ENCODE peak calls at places on chromosomes 13 and 19, in four cellular contexts. D is AG04450; L is activated CD8-positive, alpha-beta T cell treated with anti-CD3 and anti-CD28 coated beads for 36 hours; Y is MCF 10A. R is an unnamed sample.

GRCh38 chr13:98222816-98223215 is 45.7 kb upstream of the RNF113B start:
- DNase-seq in D (no peak), L (no peak), Y (no peak), R (no peak)

GRCh38 chr13:98384739-98385138 is 192.2 kb downstream of the STK24 start:
- DNase-seq in D (no peak), L (no peak), Y (peak), R (peak)

GRCh38 chr19:12639901-12640613 is 26.5 kb downstream of the MAN2B1 start:
- DNase-seq in D (peak), L (peak), Y (no peak), R (peak)

GRCh38 chr13:26584713-26585112 is 27.2 kb downstream of the WASF3 start:
- DNase-seq in D (no peak), L (no peak), Y (peak), R (peak)

GRCh38 chr19:36665832-36666231 is 805 bp downstream of the ZNF461 start:
- DNase-seq in D (no peak), L (no peak), Y (no peak), R (no peak)

GRCh38 chr13:30968734-30969335 is 36.4 kb downstream of the TEX26 start:
- DNase-seq in D (no peak), L (no peak), Y (no peak), R (no peak)

GRCh38 chr19:18807861-18808331 is 16.8 kb upstream of the COMP start:
- DNase-seq in D (no peak), L (no peak), Y (no peak), R (peak)

GRCh38 chr19:48530770-48531169 is 19.1 kb upstream of the LMTK3 start:
- DNase-seq in D (no peak), L (no peak), Y (no peak), R (no peak)

GRCh38 chr19:57241181-57241580 is 749 bp downstream of the ZNF805 start:
- DNase-seq in D (no peak), L (peak), Y (peak), R (no peak)

GRCh38 chr13:43567608-43568007 is 219.2 kb downstream of the ENOX1 start:
- DNase-seq in D (no peak), L (no peak), Y (peak), R (peak)

GRCh38 chr19:45467456-45468158 is at the start of gene FOSB:
- DNase-seq in D (peak), L (peak), Y (peak), R (peak)

GRCh38 chr19:45653634-45654033 is 14.4 kb upstream of the GIPR start:
- DNase-seq in D (no peak), L (no peak), Y (no peak), R (no peak)

GRCh38 chr19:4035582-4035981 is 28.0 kb downstream of the PIAS4 start:
- DNase-seq in D (no peak), L (no peak), Y (no peak), R (no peak)

GRCh38 chr19:55113570-55114039 is 3.8 kb downstream of the PPP1R12C start:
- DNase-seq in D (peak), L (no peak), Y (no peak), R (peak)

GRCh38 chr19:58227964-58228583 is 640 bp upstream of the ZNF544 start:
- DNase-seq in D (no peak), L (no peak), Y (no peak), R (no peak)

GRCh38 chr13:113880651-113881611 is 17.1 kb upstream of the GAS6 start:
- DNase-seq in D (no peak), L (peak), Y (no peak), R (no peak)

GRCh38 chr13:89239361-89240127 is 1568.4 kb downstream of the SLITRK5 start:
- DNase-seq in D (no peak), L (no peak), Y (peak), R (no peak)

GRCh38 chr13:100646030-100646673 is 28.4 kb downstream of the TMTC4 start:
- DNase-seq in D (no peak), L (peak), Y (peak), R (no peak)

GRCh38 chr19:4914736-4915501 is 5.6 kb downstream of the UHRF1 start:
- DNase-seq in D (peak), L (peak), Y (peak), R (peak)

GRCh38 chr19:3374369-3375112 is 8.2 kb downstream of the NFIC start:
- DNase-seq in D (no peak), L (no peak), Y (no peak), R (no peak)

GRCh38 chr19:4098493-4098892 is 25.4 kb downstream of the MAP2K2 start:
- DNase-seq in D (no peak), L (no peak), Y (no peak), R (no peak)

GRCh38 chr13:32587774-32588165 is 1.5 kb downstream of the PDS5B start:
- DNase-seq in D (no peak), L (no peak), Y (peak), R (no peak)

GRCh38 chr13:41179593-41180250 is 14.6 kb downstream of the KBTBD7 start:
- DNase-seq in D (no peak), L (peak), Y (peak), R (peak)

GRCh38 chr19:47097396-47098217 is 16.0 kb downstream of the ZC3H4 start:
- DNase-seq in D (no peak), L (no peak), Y (no peak), R (no peak)

GRCh38 chr13:47220453-47221150 is 323.7 kb upstream of the HTR2A start:
- DNase-seq in D (no peak), L (no peak), Y (no peak), R (no peak)

GRCh38 chr13:50580684-50581305 is 262.7 kb downstream of the DLEU7 start:
- DNase-seq in D (peak), L (no peak), Y (no peak), R (peak)
- TF ChIP-seq CTCF in D (peak), L (no peak), Y (no peak), R (peak)

GRCh38 chr19:23440791-23441190 is 45.5 kb upstream of the ZNF91 start:
- DNase-seq in D (no peak), L (peak), Y (no peak), R (no peak)
- TF ChIP-seq CTCF in D (peak), L (peak), Y (peak), R (peak)

GRCh38 chr19:35330475-35330874 is 1.5 kb downstream of the CD22 start:
- DNase-seq in D (no peak), L (no peak), Y (no peak), R (no peak)

GRCh38 chr19:35329323-35329722 is 336 bp downstream of the CD22 start:
- DNase-seq in D (no peak), L (no peak), Y (no peak), R (no peak)

GRCh38 chr19:35328851-35329285 is at the start of gene CD22:
- DNase-seq in D (no peak), L (peak), Y (no peak), R (no peak)

GRCh38 chr19:35331551-35332214 is 2.7 kb downstream of the CD22 start:
- DNase-seq in D (no peak), L (no peak), Y (no peak), R (no peak)

DNA sequence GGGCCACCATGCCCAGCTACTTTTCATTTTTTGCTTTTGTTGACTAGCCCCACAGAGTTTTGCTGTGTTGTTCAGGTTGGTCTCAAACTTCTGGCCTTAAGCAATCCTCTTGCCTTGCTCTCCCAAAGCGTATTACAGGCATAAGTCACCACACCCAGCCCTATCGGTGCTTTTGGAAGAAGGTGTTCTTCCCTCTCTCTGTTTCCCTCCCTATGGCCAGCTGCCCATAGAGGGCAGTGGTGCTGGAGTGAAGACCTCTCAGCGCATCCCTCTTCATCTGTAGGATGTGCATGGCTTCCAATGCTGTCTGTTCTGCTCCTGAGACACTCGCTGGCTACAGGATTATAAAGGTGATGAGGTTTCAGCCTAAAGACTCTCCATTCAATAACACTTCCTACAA is 1.3 kb upstream of the CD22 start:
- DNase-seq in D (no peak), L (no peak), Y (peak), R (no peak)
- TF ChIP-seq CTCF in D (peak), L (no peak), Y (no peak), R (peak)

GRCh38 chr19:20273951-20274578 is 107.1 kb downstream of the ZNF486 start:
- DNase-seq in D (no peak), L (no peak), Y (no peak), R (no peak)

GRCh38 chr19:20279516-20279915 is 112.5 kb downstream of the ZNF486 start:
- DNase-seq in D (no peak), L (no peak), Y (no peak), R (no peak)

GRCh38 chr19:20276011-20276738 is 109.2 kb downstream of the ZNF486 start:
- DNase-seq in D (no peak), L (no peak), Y (no peak), R (no peak)

GRCh38 chr19:20273376-20273775 is 106.4 kb downstream of the ZNF486 start:
- DNase-seq in D (no peak), L (no peak), Y (no peak), R (no peak)

GRCh38 chr19:20278342-20278741 is 111.3 kb downstream of the ZNF486 start:
- DNase-seq in D (no peak), L (no peak), Y (peak), R (no peak)
- TF ChIP-seq CTCF in D (no peak), L (no peak), Y (peak), R (no peak)

DNA sequence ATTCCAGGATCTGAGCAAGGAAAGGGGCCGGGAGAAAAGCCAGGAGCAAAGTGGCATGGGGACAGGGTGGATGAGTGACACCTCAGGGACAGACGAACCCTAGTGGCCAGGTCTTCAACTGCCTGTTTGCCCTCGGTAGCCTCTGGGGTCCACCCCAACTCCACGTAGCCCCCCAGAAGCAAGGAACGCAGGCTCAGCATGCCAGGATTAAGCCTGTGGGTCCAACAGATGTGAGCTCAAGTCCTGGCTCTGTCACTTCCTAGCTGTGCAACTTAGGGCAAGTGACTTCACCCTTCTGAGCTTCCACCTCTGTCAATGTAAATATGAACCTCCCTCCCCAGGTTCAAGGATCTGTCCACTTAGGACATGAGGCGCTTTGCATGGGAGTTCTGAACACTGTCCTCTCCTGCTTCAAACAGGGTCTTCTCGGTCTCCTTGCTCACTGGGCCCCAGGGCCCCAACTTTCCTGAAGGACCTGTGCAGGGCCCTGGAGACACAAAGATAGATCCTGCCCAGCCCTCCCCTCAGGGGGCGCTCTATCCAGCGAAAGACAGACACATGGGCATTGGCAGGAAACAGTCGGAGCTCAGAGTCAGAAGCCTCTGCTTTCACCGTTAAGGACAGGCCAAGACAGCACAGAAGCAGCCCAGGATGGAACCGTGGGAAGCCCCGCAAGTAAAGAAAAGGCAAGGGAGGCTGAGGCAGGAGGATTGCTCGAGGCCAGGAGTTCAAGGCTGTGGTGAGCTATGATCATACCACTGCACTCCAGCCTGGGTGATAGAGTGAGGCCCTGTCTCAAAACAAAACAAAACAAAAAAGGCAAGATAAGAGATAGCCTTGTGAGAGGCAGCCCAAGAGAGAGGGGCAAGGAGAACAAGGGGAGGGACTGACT is 13.2 kb downstream of the SYDE1 start:
- DNase-seq in D (no peak), L (no peak), Y (no peak), R (no peak)
- TF ChIP-seq CTCF in D (no peak), L (no peak), Y (no peak), R (peak)

GRCh38 chr13:79500829-79501228 is 19.9 kb downstream of the NDFIP2 start:
- DNase-seq in D (no peak), L (no peak), Y (no peak), R (no peak)

GRCh38 chr13:79497852-79498251 is 16.9 kb downstream of the NDFIP2 start:
- DNase-seq in D (no peak), L (no peak), Y (no peak), R (no peak)

GRCh38 chr13:79501538-79502232 is 20.7 kb downstream of the NDFIP2 start:
- DNase-seq in D (no peak), L (no peak), Y (no peak), R (peak)

GRCh38 chr13:79503473-79504017 is 22.6 kb downstream of the NDFIP2 start:
- DNase-seq in D (no peak), L (no peak), Y (no peak), R (no peak)

GRCh38 chr13:79503069-79503468 is 22.1 kb downstream of the NDFIP2 start:
- DNase-seq in D (no peak), L (no peak), Y (no peak), R (no peak)
- TF ChIP-seq CTCF in D (no peak), L (no peak), Y (no peak), R (no peak)

GRCh38 chr19:39679791-39680168 is 24.1 kb downstream of the LGALS16 start:
- DNase-seq in D (no peak), L (peak), Y (no peak), R (no peak)

GRCh38 chr19:39677931-39678889 is 22.5 kb downstream of the LGALS16 start:
- DNase-seq in D (no peak), L (no peak), Y (peak), R (no peak)

GRCh38 chr19:39679056-39679790 is 23.5 kb downstream of the LGALS16 start:
- DNase-seq in D (no peak), L (peak), Y (no peak), R (no peak)

GRCh38 chr19:39672473-39672872 is 16.8 kb downstream of the LGALS16 start:
- DNase-seq in D (no peak), L (no peak), Y (no peak), R (no peak)

GRCh38 chr19:39676004-39676403 is 20.3 kb downstream of the LGALS16 start:
- DNase-seq in D (no peak), L (peak), Y (no peak), R (no peak)
- TF ChIP-seq CTCF in D (no peak), L (no peak), Y (no peak), R (no peak)

DNA sequence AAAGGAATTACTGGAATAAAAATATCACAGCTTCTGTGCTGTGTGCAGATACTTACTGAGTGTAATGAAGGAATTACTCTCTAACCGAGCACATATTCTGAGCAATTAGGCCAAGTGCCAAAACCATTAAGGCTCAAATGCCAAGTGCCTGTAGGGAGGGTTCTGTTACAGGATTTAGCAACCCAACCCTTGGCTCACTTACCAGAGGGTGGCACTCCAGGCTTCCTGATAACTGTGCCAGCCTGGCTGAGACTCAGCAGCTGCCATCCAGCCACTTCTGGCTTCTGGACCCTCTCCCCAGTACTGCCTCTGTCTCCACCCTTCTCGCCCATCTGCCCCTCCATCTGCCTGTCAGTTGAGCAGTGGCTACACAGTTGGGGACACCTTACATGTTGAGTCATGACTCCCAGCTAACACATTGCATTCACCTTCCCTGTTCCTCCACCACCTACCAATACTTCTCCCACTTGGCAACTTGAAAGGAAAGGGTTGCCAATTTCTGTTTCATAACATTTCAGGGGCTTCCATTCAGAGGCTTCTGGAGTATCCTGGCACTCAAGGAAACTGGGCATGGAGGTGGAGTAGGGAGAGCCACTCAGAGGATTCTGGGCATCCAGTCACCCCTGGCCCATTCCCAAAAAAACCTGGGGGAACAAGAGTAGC is 110.5 kb downstream of the COG6 start:
- DNase-seq in D (no peak), L (peak), Y (peak), R (no peak)
- TF ChIP-seq CTCF in D (no peak), L (peak), Y (peak), R (peak)